ENCODE peak calls at places on chromosomes 7 and 10, in five cellular contexts. N is sigmoid colon, X is suprapubic skin, P is ovary, J is A549. T is an unnamed sample.

GRCh38 chr7:2853147-2853546 is 9.0 kb upstream of the GNA12 start:
- DNase-seq in N (no peak), X (no peak), P (no peak), J (no peak), T (no peak)

GRCh38 chr7:135716677-135717238 is 11.2 kb downstream of the SLC13A4 start:
- DNase-seq in N (no peak), X (no peak), P (no peak), J (no peak), T (no peak)

GRCh38 chr7:28128608-28129007 is 52.0 kb downstream of the JAZF1 start:
- DNase-seq in N (no peak), X (no peak), P (no peak), J (no peak), T (no peak)

GRCh38 chr10:17368708-17369272 is 85.6 kb downstream of the ST8SIA6 start:
- DNase-seq in N (no peak), X (no peak), P (no peak), J (no peak), T (no peak)

GRCh38 chr10:131199646-131200045 is 111.9 kb downstream of the TCERG1L start:
- DNase-seq in N (peak), X (peak), P (no peak), J (no peak), T (no peak)

GRCh38 chr7:155804431-155804831 is 7.8 kb downstream of the SHH start:
- DNase-seq in N (no peak), X (no peak), P (no peak), J (no peak), T (no peak)

GRCh38 chr7:100478966-100479660 is at the start of gene TSC22D4:
- DNase-seq in N (peak), X (peak), P (peak), J (peak), T (peak)

GRCh38 chr7:22251906-22252495 is 105.0 kb downstream of the RAPGEF5 start:
- DNase-seq in N (no peak), X (no peak), P (no peak), J (no peak), T (no peak)

GRCh38 chr7:69436944-69437343 is 161.3 kb upstream of the AUTS2 start:
- DNase-seq in N (no peak), X (no peak), P (no peak), J (no peak), T (no peak)

GRCh38 chr7:70588151-70588550 is 543.8 kb upstream of the GALNT17 start:
- DNase-seq in N (no peak), X (no peak), P (no peak), J (no peak), T (no peak)

DNA sequence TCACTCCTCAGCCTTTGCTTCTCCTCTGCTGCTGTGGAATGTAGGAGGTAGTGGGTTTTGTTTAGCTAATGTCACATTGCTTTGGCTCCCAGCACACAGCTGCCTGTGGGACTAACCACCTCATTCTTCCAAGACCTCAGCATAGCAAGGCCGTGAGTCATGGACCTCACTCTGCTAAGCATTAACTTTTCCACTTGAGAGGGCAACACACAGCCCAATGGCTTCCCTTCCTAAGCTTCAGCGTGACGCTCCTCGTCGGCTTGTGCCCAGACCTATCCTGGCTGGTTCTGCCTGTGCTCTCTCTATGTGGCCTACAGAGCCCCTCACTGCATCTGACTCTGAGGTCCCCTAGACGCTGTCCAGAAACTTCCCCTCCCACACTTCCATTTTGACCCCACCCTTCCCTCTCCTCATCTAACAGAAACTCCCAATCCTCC is 23.3 kb downstream of the MYOF start:
- DNase-seq in N (peak), X (no peak), P (peak), J (peak), T (peak)
- TF ChIP-seq EP300 in N (no peak), X (no peak), P (no peak), J (peak), T (no peak)

GRCh38 chr7:110568932-110569331 is 522.0 kb upstream of the LRRN3 start:
- DNase-seq in N (no peak), X (no peak), P (no peak), J (no peak), T (no peak)
- TF ChIP-seq EP300 in N (no peak), X (no peak), P (no peak), J (no peak), T (no peak)

GRCh38 chr10:78867555-78867939 is 201.2 kb upstream of the ZMIZ1 start:
- DNase-seq in N (peak), X (no peak), P (no peak), J (no peak), T (peak)
- TF ChIP-seq EP300 in N (no peak), X (no peak), P (no peak), J (no peak), T (no peak)

DNA sequence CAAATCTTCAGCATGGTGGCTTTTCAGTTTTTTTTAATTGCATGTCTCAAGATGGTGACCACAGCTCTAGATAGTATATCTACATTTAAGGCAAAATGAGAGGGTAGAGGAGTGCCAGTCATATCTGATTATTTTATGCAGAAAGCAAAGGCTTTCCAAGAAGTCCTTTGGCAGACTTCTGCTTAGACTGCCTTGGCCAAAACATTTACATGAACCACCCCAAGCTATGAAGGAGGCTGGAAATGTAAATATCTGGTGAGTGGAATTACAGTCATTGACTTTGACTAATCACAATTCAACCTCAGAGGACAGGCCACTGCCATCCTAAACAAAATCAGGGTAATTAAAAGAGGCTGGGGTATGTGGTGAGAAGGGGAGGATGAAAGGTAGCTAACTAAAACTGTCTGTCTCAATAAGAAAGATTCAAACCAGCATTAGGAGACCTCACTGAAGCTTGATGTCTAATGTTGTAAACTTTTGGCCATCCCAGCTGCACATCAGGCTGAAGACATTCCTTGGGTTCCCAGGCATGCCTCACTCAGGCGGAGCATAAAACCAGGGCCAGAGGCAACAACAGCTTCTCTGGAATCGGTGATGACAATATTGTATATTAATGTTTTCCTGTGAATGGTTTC is 53.4 kb downstream of the PPP1R3C start:
- DNase-seq in N (no peak), X (no peak), P (no peak), J (no peak), T (no peak)
- TF ChIP-seq EP300 in N (no peak), X (no peak), P (no peak), J (no peak), T (no peak)

DNA sequence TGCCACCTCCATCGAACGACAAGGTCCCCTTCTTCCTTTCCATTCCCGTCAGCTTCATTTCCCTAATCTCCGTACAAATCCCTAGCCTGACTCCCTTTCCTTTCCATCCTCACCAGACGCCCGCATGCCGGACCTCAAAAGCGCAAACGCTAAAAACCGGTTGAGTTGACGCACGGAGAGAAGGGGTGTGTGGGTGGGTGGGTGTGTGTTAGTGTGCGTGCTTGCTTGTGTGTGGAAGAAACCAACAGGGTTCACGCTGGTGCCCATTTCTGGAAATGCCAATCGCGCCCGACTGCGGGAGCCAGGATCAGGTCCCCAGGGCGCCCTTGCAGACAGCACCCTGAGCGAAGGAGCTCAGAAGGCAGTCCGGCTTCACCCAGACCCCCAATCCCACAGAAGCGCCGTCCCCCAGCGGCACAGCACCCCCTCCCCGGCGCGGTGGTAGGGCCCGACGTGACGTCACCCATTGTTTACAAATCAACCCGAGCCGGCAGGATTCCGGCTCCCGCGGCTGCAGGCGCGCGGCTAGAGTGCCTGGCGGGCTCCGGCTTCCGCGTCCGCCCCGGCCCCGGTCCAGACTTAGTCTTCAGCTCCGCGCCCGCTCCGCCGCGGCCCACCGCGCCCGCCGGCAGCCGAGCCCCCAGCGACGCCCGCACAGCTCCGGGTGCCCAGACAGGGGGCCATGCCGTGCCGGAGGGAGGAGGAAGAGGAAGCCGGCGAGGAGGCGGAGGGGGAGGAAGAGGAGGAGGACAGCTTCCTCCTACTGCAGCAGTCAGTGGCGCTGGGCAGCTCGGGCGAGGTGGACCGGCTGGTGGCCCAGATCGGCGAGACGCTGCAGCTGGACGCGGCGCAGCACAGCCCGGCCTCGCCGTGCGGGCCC is at the start of gene FRAT1:
- DNase-seq in N (peak), X (peak), P (peak), J (peak), T (peak)
- TF ChIP-seq EP300 in N (no peak), X (no peak), P (no peak), J (no peak), T (no peak)